ENCODE peak calls at places on chromosome 14, in eight cellular contexts. O, J, Z, U, E, K, Q and C are unnamed samples.

GRCh38 chr14:56195727-56196126 is 77.5 kb downstream of the PELI2 start:
- DNase-seq in O (peak; percentile 61), J (peak; percentile 55), Z (peak; percentile 77), U (no peak), E (peak; percentile 68), K (no peak), Q (peak; percentile 21), C (no peak)

GRCh38 chr14:92143962-92144361 is 22.2 kb downstream of the CPSF2 start:
- DNase-seq in O (peak; percentile 3), J (no peak), Z (no peak), U (no peak), E (no peak), K (no peak), Q (no peak), C (no peak)

GRCh38 chr14:95047754-95048153 is 109.6 kb downstream of the DICER1 start:
- DNase-seq in O (no peak), J (no peak), Z (no peak), U (no peak), E (no peak), K (no peak), Q (no peak), C (no peak)

GRCh38 chr14:32331227-32331597 is 2.1 kb downstream of the AKAP6 start:
- DNase-seq in O (no peak), J (no peak), Z (no peak), U (no peak), E (no peak), K (no peak), Q (no peak), C (no peak)

GRCh38 chr14:102777711-102778615 is 714 bp downstream of the TRAF3 start:
- DNase-seq in O (peak; percentile 61), J (peak; percentile 45), Z (peak; percentile 55), U (peak; percentile 29), E (peak; percentile 64), K (no peak), Q (peak; percentile 11), C (no peak)

GRCh38 chr14:75417674-75418073 is 10.1 kb upstream of the JDP2 start:
- DNase-seq in O (peak; percentile 48), J (no peak), Z (peak; percentile 85), U (no peak), E (peak; percentile 59), K (no peak), Q (no peak), C (no peak)

GRCh38 chr14:98146416-98146815 is 1125.6 kb downstream of the BCL11B start:
- DNase-seq in O (no peak), J (no peak), Z (no peak), U (no peak), E (no peak), K (no peak), Q (no peak), C (peak; percentile 72)

GRCh38 chr14:35553808-35554207 is 19.8 kb downstream of the INSM2 start:
- DNase-seq in O (peak; percentile 51), J (no peak), Z (peak; percentile 17), U (no peak), E (peak; percentile 47), K (no peak), Q (no peak), C (no peak)

GRCh38 chr14:64391113-64391725 is 3.1 kb downstream of the MTHFD1 start:
- DNase-seq in O (no peak), J (no peak), Z (no peak), U (no peak), E (no peak), K (no peak), Q (no peak), C (no peak)

GRCh38 chr14:22534547-22534946 is 54.5 kb downstream of the DAD1 start:
- DNase-seq in O (no peak), J (no peak), Z (no peak), U (no peak), E (no peak), K (no peak), Q (no peak), C (no peak)

GRCh38 chr14:80606347-80606772 is 335.2 kb downstream of the CEP128 start:
- DNase-seq in O (peak; percentile 26), J (no peak), Z (peak; percentile 94), U (no peak), E (peak; percentile 49), K (no peak), Q (no peak), C (no peak)

GRCh38 chr14:103905861-103906456 is 22.3 kb upstream of the TDRD9 start:
- DNase-seq in O (no peak), J (peak; percentile 35), Z (no peak), U (peak; percentile 19), E (peak; percentile 11), K (no peak), Q (no peak), C (no peak)

GRCh38 chr14:80213602-80214001 is 2.3 kb upstream of the DIO2 start:
- DNase-seq in O (peak; percentile 88), J (no peak), Z (peak; percentile 81), U (no peak), E (peak; percentile 83), K (no peak), Q (peak; percentile 9), C (no peak)

GRCh38 chr14:102513899-102514772 is 4.6 kb upstream of the ANKRD9 start:
- DNase-seq in O (no peak), J (no peak), Z (no peak), U (no peak), E (no peak), K (no peak), Q (no peak), C (no peak)

GRCh38 chr14:106395460-106396050 is 869.2 kb downstream of the TMEM121 start:
- DNase-seq in O (no peak), J (no peak), Z (no peak), U (no peak), E (no peak), K (no peak), Q (no peak), C (no peak)

GRCh38 chr14:68094158-68094557 is 274.6 kb downstream of the RAD51B start:
- DNase-seq in O (peak; percentile 31), J (no peak), Z (no peak), U (no peak), E (peak; percentile 22), K (no peak), Q (no peak), C (no peak)

GRCh38 chr14:95562892-95563685 is 28.2 kb downstream of the GLRX5 start:
- DNase-seq in O (peak; percentile 69), J (no peak), Z (peak; percentile 57), U (no peak), E (peak; percentile 67), K (no peak), Q (no peak), C (no peak)

GRCh38 chr14:104801284-104802119 is 601 bp downstream of the ZBTB42 start:
- DNase-seq in O (no peak), J (no peak), Z (no peak), U (no peak), E (no peak), K (no peak), Q (peak; percentile 66), C (no peak)

GRCh38 chr14:89720741-89721315 is 233.7 kb downstream of the EFCAB11 start:
- DNase-seq in O (no peak), J (peak; percentile 83), Z (no peak), U (peak; percentile 47), E (no peak), K (no peak), Q (no peak), C (no peak)

GRCh38 chr14:60648169-60648933 is 926 bp downstream of the SIX1 start:
- DNase-seq in O (peak; percentile 41), J (no peak), Z (no peak), U (no peak), E (no peak), K (no peak), Q (no peak), C (no peak)

GRCh38 chr14:85584481-85584880 is 54.5 kb downstream of the FLRT2 start:
- DNase-seq in O (no peak), J (no peak), Z (no peak), U (no peak), E (no peak), K (no peak), Q (no peak), C (no peak)

GRCh38 chr14:102590667-102591099 is 1.8 kb upstream of the RCOR1 start:
- DNase-seq in O (peak; percentile 54), J (no peak), Z (peak; percentile 42), U (no peak), E (peak; percentile 42), K (no peak), Q (peak; percentile 31), C (no peak)

GRCh38 chr14:76760331-76761197 is 704 bp upstream of the VASH1 start:
- DNase-seq in O (no peak), J (peak; percentile 18), Z (no peak), U (no peak), E (no peak), K (no peak), Q (no peak), C (no peak)

GRCh38 chr14:50085570-50086315 is 30.6 kb downstream of the VCPKMT start:
- DNase-seq in O (peak; percentile 38), J (peak; percentile 40), Z (peak; percentile 24), U (peak; percentile 42), E (peak; percentile 49), K (no peak), Q (no peak), C (no peak)

GRCh38 chr14:81323621-81324400 is 76.3 kb downstream of the STON2 start:
- DNase-seq in O (no peak), J (no peak), Z (no peak), U (no peak), E (no peak), K (no peak), Q (no peak), C (no peak)

GRCh38 chr14:95664546-95664945 is 21.7 kb upstream of the TCL1B start:
- DNase-seq in O (no peak), J (no peak), Z (no peak), U (no peak), E (no peak), K (no peak), Q (peak; percentile 18), C (no peak)

GRCh38 chr14:72608391-72609204 is 285.3 kb downstream of the DPF3 start:
- DNase-seq in O (peak; percentile 91), J (no peak), Z (peak; percentile 89), U (no peak), E (peak; percentile 95), K (peak; percentile 88), Q (no peak), C (no peak)

GRCh38 chr14:95490727-95491451 is 25.6 kb downstream of the SYNE3 start:
- DNase-seq in O (no peak), J (peak; percentile 1), Z (no peak), U (no peak), E (no peak), K (no peak), Q (no peak), C (no peak)